ENCODE peak calls at places on chromosomes 4 and X, in ten cellular contexts. J is cardiac fibroblast, T is bronchial epithelial cell, K is astrocyte, A is RWPE1, S is B cell, M is uterus, N is AG10803, U is fibroblast of mammary gland, Z is Calu3. D is an unnamed sample.

GRCh38 chr4:52202251-52202779 is 151.2 kb downstream of the SPATA18 start:
- DNase-seq in J (no peak), T (no peak), K (no peak), A (no peak), S (no peak), M (no peak), N (no peak), U (no peak), Z (no peak), D (no peak)

GRCh38 chr4:21780158-21780557 is 168.4 kb downstream of the KCNIP4 start:
- DNase-seq in J (no peak), T (no peak), K (peak), A (no peak), S (no peak), M (no peak), N (no peak), U (peak), Z (peak), D (no peak)

GRCh38 chr4:122842392-122842791 is 15.8 kb downstream of the FGF2 start:
- DNase-seq in J (no peak), T (no peak), K (no peak), A (no peak), S (no peak), M (no peak), N (no peak), U (no peak), Z (no peak), D (no peak)

GRCh38 chrX:74251006-74251930 is 52.7 kb upstream of the ZCCHC13 start:
- DNase-seq in J (peak), T (peak), K (peak), A (no peak), S (no peak), M (no peak), N (peak), U (peak), Z (peak), D (no peak)

GRCh38 chr4:76420901-76421581 is at the start of gene CCDC158:
- DNase-seq in J (peak), T (no peak), K (no peak), A (peak), S (peak), M (peak), N (no peak), U (no peak), Z (peak), D (no peak)

GRCh38 chr4:37891221-37892159 is 606 bp downstream of the TBC1D1 start:
- DNase-seq in J (no peak), T (no peak), K (no peak), A (peak), S (peak), M (peak), N (no peak), U (peak), Z (peak), D (peak)

GRCh38 chr4:32148120-32148666 is 1428.0 kb downstream of the PCDH7 start:
- DNase-seq in J (peak), T (peak), K (peak), A (no peak), S (no peak), M (no peak), N (peak), U (peak), Z (no peak), D (no peak)

GRCh38 chrX:916235-916609 is 285.6 kb downstream of the SHOX start:
- DNase-seq in J (no peak), T (no peak), K (no peak), A (no peak), S (no peak), M (no peak), N (peak), U (peak), Z (no peak), D (no peak)

GRCh38 chr4:90357117-90357710 is 230.0 kb downstream of the CCSER1 start:
- DNase-seq in J (peak), T (peak), K (peak), A (peak), S (no peak), M (no peak), N (peak), U (peak), Z (no peak), D (no peak)

GRCh38 chr4:48958582-48958981 is 27.5 kb upstream of the CWH43 start:
- DNase-seq in J (no peak), T (peak), K (no peak), A (no peak), S (no peak), M (no peak), N (no peak), U (no peak), Z (no peak), D (no peak)

GRCh38 chrX:153379971-153380581 is 21.1 kb downstream of the PNMA6E start:
- DNase-seq in J (peak), T (no peak), K (no peak), A (no peak), S (no peak), M (no peak), N (no peak), U (no peak), Z (no peak), D (no peak)

GRCh38 chr4:11765849-11766453 is 337.3 kb upstream of the HS3ST1 start:
- DNase-seq in J (peak), T (peak), K (peak), A (peak), S (peak), M (no peak), N (no peak), U (peak), Z (peak), D (no peak)

GRCh38 chr4:147550626-147551250 is 66.5 kb upstream of the TMEM184C start:
- DNase-seq in J (peak), T (peak), K (peak), A (no peak), S (no peak), M (no peak), N (peak), U (peak), Z (no peak), D (no peak)

GRCh38 chr4:14035076-14035475 is 407.6 kb upstream of the BOD1L1 start:
- DNase-seq in J (no peak), T (no peak), K (no peak), A (no peak), S (no peak), M (no peak), N (no peak), U (no peak), Z (no peak), D (no peak)

GRCh38 chrX:38220024-38220935 is at the start of gene SRPX:
- DNase-seq in J (peak), T (peak), K (peak), A (peak), S (no peak), M (peak), N (peak), U (peak), Z (peak), D (peak)
- TF ChIP-seq CTCF in J (peak), T (peak), K (peak), A (peak), S (peak), M (no peak), N (peak), U (peak), Z (peak), D (no peak)

GRCh38 chr4:102503831-102504786 is 3.0 kb downstream of the NFKB1 start:
- DNase-seq in J (no peak), T (peak), K (no peak), A (no peak), S (no peak), M (no peak), N (no peak), U (no peak), Z (no peak), D (no peak)

GRCh38 chr4:102500371-102501175 is 586 bp upstream of the NFKB1 start:
- DNase-seq in J (peak), T (peak), K (peak), A (peak), S (peak), M (peak), N (peak), U (peak), Z (peak), D (peak)

GRCh38 chr4:102501176-102501634 is at the start of gene NFKB1:
- DNase-seq in J (peak), T (peak), K (peak), A (peak), S (peak), M (peak), N (peak), U (peak), Z (peak), D (peak)

GRCh38 chr4:102503301-102503746 is 2.2 kb downstream of the NFKB1 start:
- DNase-seq in J (no peak), T (no peak), K (no peak), A (no peak), S (no peak), M (no peak), N (no peak), U (no peak), Z (no peak), D (no peak)

DNA sequence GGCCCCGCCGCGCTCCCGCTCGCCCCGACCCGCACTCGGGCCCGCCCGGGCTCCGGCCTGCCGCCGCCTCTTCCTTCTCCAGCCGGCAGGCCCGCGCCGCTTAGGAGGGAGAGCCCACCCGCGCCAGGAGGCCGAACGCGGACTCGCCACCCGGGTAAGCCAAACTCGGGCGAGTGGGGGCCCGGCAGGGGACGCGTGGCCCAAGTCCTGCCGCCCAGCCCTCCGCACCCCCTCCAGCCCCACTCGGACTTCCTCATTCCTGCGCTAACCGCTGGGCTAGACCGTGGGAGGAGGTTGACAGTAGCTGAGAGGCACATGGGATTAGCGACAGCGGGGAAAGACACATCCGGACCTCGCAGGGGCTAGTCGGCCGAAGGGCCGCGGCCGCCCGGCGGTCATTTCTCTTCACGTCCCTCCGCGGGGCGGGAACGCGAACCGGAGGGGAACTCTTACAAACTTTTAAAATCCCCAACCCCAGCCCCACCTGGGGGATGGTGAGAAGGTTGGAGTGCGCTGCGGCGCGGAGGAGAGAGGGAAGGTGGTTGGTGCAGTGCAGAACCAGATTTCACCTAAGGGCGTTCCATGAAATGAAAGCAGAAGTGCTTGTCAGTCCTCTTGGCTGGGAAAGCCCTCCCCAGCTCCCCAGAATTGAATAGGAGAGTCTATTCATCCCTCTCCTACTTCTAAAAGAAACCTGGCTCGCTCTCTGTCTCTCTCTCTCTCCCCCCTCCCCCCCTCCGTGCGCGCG is 650 bp downstream of the NFKB1 start:
- DNase-seq in J (peak), T (peak), K (peak), A (peak), S (peak), M (peak), N (peak), U (peak), Z (peak), D (peak)
- TF ChIP-seq CTCF in J (no peak), T (no peak), K (no peak), A (no peak), S (no peak), M (no peak), N (no peak), U (no peak), Z (no peak), D (no peak)

GRCh38 chrX:149939271-149940014 is 1.2 kb upstream of the EOLA2 start:
- DNase-seq in J (peak), T (peak), K (peak), A (peak), S (peak), M (peak), N (peak), U (peak), Z (peak), D (peak)
- TF ChIP-seq CTCF in J (no peak), T (no peak), K (no peak), A (no peak), S (no peak), M (no peak), N (no peak), U (no peak), Z (no peak), D (no peak)

DNA sequence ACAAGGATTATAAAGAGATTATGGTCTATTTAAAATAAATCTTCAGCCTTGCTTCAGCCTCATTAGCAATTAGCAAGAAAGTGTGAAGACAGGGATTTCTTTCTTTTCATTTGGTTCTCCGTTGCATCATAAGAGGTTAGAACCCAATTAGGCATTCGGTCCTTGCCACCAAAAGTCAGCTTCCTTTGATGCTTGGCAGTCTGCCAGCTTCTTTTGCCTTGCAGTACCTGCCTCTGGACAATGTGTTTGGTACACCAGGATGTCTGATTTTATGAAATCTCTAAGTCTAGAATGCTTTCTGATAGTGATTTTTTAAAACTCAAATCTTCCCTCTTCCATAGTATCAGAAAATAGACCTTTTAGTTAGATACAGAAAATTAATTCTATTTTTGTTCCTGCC is 12.5 kb downstream of the SMIM20 start:
- DNase-seq in J (no peak), T (no peak), K (no peak), A (no peak), S (no peak), M (no peak), N (no peak), U (no peak), Z (no peak), D (no peak)
- TF ChIP-seq CTCF in J (no peak), T (no peak), K (no peak), A (no peak), S (no peak), M (no peak), N (no peak), U (no peak), Z (no peak), D (no peak)

DNA sequence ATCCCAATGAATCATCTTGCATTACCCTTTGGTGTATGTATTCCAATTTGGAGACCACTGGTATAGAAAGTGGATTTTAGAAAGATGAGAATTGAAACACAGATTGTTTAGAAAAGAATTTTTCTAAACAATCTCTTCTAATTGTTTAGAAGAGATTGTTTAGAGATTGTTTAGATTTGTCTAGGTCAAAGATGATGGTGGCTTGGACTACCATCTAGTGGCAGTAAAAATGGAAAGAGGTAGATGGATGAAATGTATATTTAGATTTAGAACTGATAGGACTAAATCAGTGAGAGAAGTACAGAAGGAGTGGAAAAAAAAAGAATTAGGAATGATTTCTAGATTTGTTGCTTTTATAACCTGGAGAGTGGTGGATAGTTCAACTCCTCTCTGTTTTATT is 70.6 kb downstream of the ARSJ start:
- DNase-seq in J (no peak), T (no peak), K (no peak), A (no peak), S (no peak), M (no peak), N (no peak), U (peak), Z (no peak), D (no peak)
- TF ChIP-seq CTCF in J (no peak), T (no peak), K (no peak), A (peak), S (peak), M (no peak), N (peak), U (no peak), Z (no peak), D (no peak)

D was measured in sigmoid colon.